ENCODE peak calls at places on chromosomes 2 and 18, in six cellular contexts. One of them, this sample, is unnamed.

GRCh38 chr2:6944546-6944945 is 27.3 kb downstream of the RNF144A start:
- DNase-seq in mucosa of descending colon: no peak
- DNase-seq in astrocyte of the spinal cord: no peak
- DNase-seq in stomach: no peak
- DNase-seq in fibroblast of lung: no peak
- DNase-seq in fibroblast of pulmonary artery: no peak
- DNase-seq in this sample: no peak

GRCh38 chr2:45275235-45275805 is 266.1 kb upstream of the SIX2 start:
- DNase-seq in mucosa of descending colon: no peak
- DNase-seq in astrocyte of the spinal cord: peak
- DNase-seq in stomach: no peak
- DNase-seq in fibroblast of lung: peak
- DNase-seq in fibroblast of pulmonary artery: peak
- DNase-seq in this sample: no peak

GRCh38 chr2:147013696-147014392 is 831.0 kb upstream of the ACVR2A start:
- DNase-seq in mucosa of descending colon: no peak
- DNase-seq in astrocyte of the spinal cord: no peak
- DNase-seq in stomach: no peak
- DNase-seq in fibroblast of lung: no peak
- DNase-seq in fibroblast of pulmonary artery: no peak
- DNase-seq in this sample: no peak

GRCh38 chr2:60152226-60152833 is 401.1 kb downstream of the BCL11A start:
- DNase-seq in mucosa of descending colon: peak
- DNase-seq in astrocyte of the spinal cord: peak
- DNase-seq in stomach: no peak
- DNase-seq in fibroblast of lung: peak
- DNase-seq in fibroblast of pulmonary artery: peak
- DNase-seq in this sample: peak

GRCh38 chr2:240954436-240955305 is 43.7 kb upstream of the SNED1 start:
- DNase-seq in mucosa of descending colon: no peak
- DNase-seq in astrocyte of the spinal cord: no peak
- DNase-seq in stomach: peak
- DNase-seq in fibroblast of lung: no peak
- DNase-seq in fibroblast of pulmonary artery: no peak
- DNase-seq in this sample: no peak

GRCh38 chr2:68281988-68282387 is 29.7 kb upstream of the PPP3R1 start:
- DNase-seq in mucosa of descending colon: no peak
- DNase-seq in astrocyte of the spinal cord: no peak
- DNase-seq in stomach: no peak
- DNase-seq in fibroblast of lung: no peak
- DNase-seq in fibroblast of pulmonary artery: no peak
- DNase-seq in this sample: no peak

GRCh38 chr2:228597032-228597431 is 415.5 kb upstream of the SPHKAP start:
- DNase-seq in mucosa of descending colon: no peak
- DNase-seq in astrocyte of the spinal cord: no peak
- DNase-seq in stomach: no peak
- DNase-seq in fibroblast of lung: no peak
- DNase-seq in fibroblast of pulmonary artery: no peak
- DNase-seq in this sample: no peak

GRCh38 chr2:47838249-47838648 is 55.3 kb downstream of the MSH6 start:
- DNase-seq in mucosa of descending colon: no peak
- DNase-seq in astrocyte of the spinal cord: no peak
- DNase-seq in stomach: no peak
- DNase-seq in fibroblast of lung: no peak
- DNase-seq in fibroblast of pulmonary artery: no peak
- DNase-seq in this sample: no peak

GRCh38 chr18:29430416-29430815 is 1253.5 kb upstream of the CDH2 start:
- DNase-seq in mucosa of descending colon: no peak
- DNase-seq in astrocyte of the spinal cord: no peak
- DNase-seq in stomach: no peak
- DNase-seq in fibroblast of lung: no peak
- DNase-seq in fibroblast of pulmonary artery: peak
- DNase-seq in this sample: no peak

GRCh38 chr2:109143214-109144187 is 14.5 kb downstream of the SH3RF3 start:
- DNase-seq in mucosa of descending colon: no peak
- DNase-seq in astrocyte of the spinal cord: no peak
- DNase-seq in stomach: no peak
- DNase-seq in fibroblast of lung: no peak
- DNase-seq in fibroblast of pulmonary artery: no peak
- DNase-seq in this sample: no peak

GRCh38 chr2:48045613-48046012 is 139.3 kb upstream of the FBXO11 start:
- DNase-seq in mucosa of descending colon: no peak
- DNase-seq in astrocyte of the spinal cord: no peak
- DNase-seq in stomach: no peak
- DNase-seq in fibroblast of lung: no peak
- DNase-seq in fibroblast of pulmonary artery: no peak
- DNase-seq in this sample: no peak

GRCh38 chr18:48152549-48152948 is 222.1 kb upstream of the SMAD2 start:
- DNase-seq in mucosa of descending colon: no peak
- DNase-seq in astrocyte of the spinal cord: no peak
- DNase-seq in stomach: no peak
- DNase-seq in fibroblast of lung: peak
- DNase-seq in fibroblast of pulmonary artery: peak
- DNase-seq in this sample: peak

GRCh38 chr2:43133708-43134570 is 92.5 kb downstream of the ZFP36L2 start:
- DNase-seq in mucosa of descending colon: peak
- DNase-seq in astrocyte of the spinal cord: no peak
- DNase-seq in stomach: peak
- DNase-seq in fibroblast of lung: no peak
- DNase-seq in fibroblast of pulmonary artery: no peak
- DNase-seq in this sample: no peak

GRCh38 chr2:238100821-238101771 is 956 bp downstream of the ESPNL start:
- DNase-seq in mucosa of descending colon: no peak
- DNase-seq in astrocyte of the spinal cord: no peak
- DNase-seq in stomach: peak
- DNase-seq in fibroblast of lung: no peak
- DNase-seq in fibroblast of pulmonary artery: no peak
- DNase-seq in this sample: no peak

GRCh38 chr2:207142461-207142860 is 23.3 kb downstream of the KLF7 start:
- DNase-seq in mucosa of descending colon: no peak
- DNase-seq in astrocyte of the spinal cord: no peak
- DNase-seq in stomach: no peak
- DNase-seq in fibroblast of lung: no peak
- DNase-seq in fibroblast of pulmonary artery: peak
- DNase-seq in this sample: peak

GRCh38 chr2:207143131-207143473 is 22.6 kb downstream of the KLF7 start:
- DNase-seq in mucosa of descending colon: no peak
- DNase-seq in astrocyte of the spinal cord: no peak
- DNase-seq in stomach: no peak
- DNase-seq in fibroblast of lung: no peak
- DNase-seq in fibroblast of pulmonary artery: no peak
- DNase-seq in this sample: no peak

GRCh38 chr2:207144191-207144795 is 21.5 kb downstream of the KLF7 start:
- DNase-seq in mucosa of descending colon: no peak
- DNase-seq in astrocyte of the spinal cord: no peak
- DNase-seq in stomach: no peak
- DNase-seq in fibroblast of lung: no peak
- DNase-seq in fibroblast of pulmonary artery: no peak
- DNase-seq in this sample: no peak

GRCh38 chr2:207141381-207141780 is 24.4 kb downstream of the KLF7 start:
- DNase-seq in mucosa of descending colon: no peak
- DNase-seq in astrocyte of the spinal cord: no peak
- DNase-seq in stomach: no peak
- DNase-seq in fibroblast of lung: no peak
- DNase-seq in fibroblast of pulmonary artery: no peak
- DNase-seq in this sample: peak

GRCh38 chr2:207143474-207144190 is 22.1 kb downstream of the KLF7 start:
- DNase-seq in mucosa of descending colon: peak
- DNase-seq in astrocyte of the spinal cord: peak
- DNase-seq in stomach: peak
- DNase-seq in fibroblast of lung: peak
- DNase-seq in fibroblast of pulmonary artery: peak
- DNase-seq in this sample: peak
- H3K4me3 ChIP-seq in mucosa of descending colon: no peak
- H3K4me3 ChIP-seq in astrocyte of the spinal cord: peak
- H3K4me3 ChIP-seq in stomach: no peak
- H3K4me3 ChIP-seq in fibroblast of lung: peak
- H3K4me3 ChIP-seq in fibroblast of pulmonary artery: peak
- H3K4me3 ChIP-seq in this sample: peak

DNA sequence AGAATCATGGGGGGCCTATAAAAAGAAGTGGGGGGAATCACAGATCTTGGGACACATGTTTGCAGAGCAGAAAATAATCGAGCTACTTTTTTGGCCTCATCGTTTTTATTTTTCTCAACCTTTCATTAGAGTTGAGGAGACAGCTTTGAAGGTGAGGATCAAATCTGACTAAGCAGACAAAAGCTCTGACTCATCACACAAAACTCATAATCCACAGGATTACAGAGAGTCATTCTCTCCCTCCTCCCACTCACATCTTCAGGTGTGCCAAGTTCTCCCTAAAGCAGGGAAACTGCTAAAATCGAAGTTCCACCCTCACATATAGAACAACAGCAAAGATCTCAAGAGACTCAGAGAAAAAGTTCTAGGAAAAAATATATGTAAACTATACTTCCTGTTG is 15.6 kb downstream of the BAZ2B start:
- DNase-seq in mucosa of descending colon: no peak
- DNase-seq in astrocyte of the spinal cord: peak
- DNase-seq in stomach: no peak
- DNase-seq in fibroblast of lung: no peak
- DNase-seq in fibroblast of pulmonary artery: peak
- DNase-seq in this sample: peak
- H3K4me3 ChIP-seq in mucosa of descending colon: no peak
- H3K4me3 ChIP-seq in astrocyte of the spinal cord: no peak
- H3K4me3 ChIP-seq in stomach: no peak
- H3K4me3 ChIP-seq in fibroblast of lung: no peak
- H3K4me3 ChIP-seq in fibroblast of pulmonary artery: no peak
- H3K4me3 ChIP-seq in this sample: no peak

GRCh38 chr2:134279417-134279816 is 25.5 kb downstream of the MGAT5 start:
- DNase-seq in mucosa of descending colon: no peak
- DNase-seq in astrocyte of the spinal cord: no peak
- DNase-seq in stomach: no peak
- DNase-seq in fibroblast of lung: no peak
- DNase-seq in fibroblast of pulmonary artery: no peak
- DNase-seq in this sample: no peak
- H3K4me3 ChIP-seq in mucosa of descending colon: no peak
- H3K4me3 ChIP-seq in astrocyte of the spinal cord: no peak
- H3K4me3 ChIP-seq in stomach: no peak
- H3K4me3 ChIP-seq in fibroblast of lung: no peak
- H3K4me3 ChIP-seq in fibroblast of pulmonary artery: no peak
- H3K4me3 ChIP-seq in this sample: no peak

DNA sequence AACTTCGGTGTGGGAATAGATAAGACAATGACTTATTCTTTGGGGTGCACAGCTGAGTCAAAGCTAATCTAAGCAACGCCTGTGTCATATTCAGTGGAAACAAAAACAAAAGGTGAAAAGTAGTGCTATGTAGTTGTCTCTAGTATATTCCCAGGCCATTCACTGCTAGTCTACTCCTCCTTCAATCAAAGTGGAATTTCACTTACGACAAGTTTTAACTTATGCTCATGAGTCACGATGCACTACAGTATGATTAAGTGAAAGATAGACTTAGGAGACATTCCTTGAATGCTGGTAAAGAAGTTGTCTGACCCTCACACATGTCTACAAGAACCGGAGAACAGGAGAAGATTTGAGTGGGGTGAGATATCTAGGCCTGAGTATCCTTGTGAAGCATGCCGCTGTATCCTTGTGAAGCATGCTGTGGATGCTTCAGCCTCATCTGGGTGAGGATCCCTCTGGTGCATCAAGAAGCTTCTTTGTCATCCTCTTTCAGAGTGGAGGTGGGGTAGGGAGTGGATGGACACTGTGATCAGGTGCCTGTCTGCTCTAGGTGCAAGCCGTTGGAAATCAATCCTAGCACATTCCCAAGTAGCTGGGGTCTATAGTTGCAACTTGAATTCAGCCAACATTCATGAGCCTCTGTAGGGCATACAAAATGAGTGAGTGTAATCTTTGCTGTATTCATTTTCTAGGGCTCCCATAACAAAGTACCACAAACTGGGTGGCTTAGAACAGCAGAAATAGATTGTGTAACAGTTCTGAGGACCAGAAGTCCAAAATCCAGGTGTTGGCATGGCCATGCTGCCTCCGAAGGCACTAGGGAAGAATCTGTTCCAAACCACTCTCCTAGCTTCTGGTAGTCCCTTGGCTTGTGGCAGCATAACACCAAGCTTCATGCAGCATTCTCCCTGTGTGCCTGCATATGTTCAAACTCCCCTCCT is 173.5 kb upstream of the FN1 start:
- DNase-seq in mucosa of descending colon: no peak
- DNase-seq in astrocyte of the spinal cord: peak
- DNase-seq in stomach: no peak
- DNase-seq in fibroblast of lung: no peak
- DNase-seq in fibroblast of pulmonary artery: peak
- DNase-seq in this sample: peak
- H3K4me3 ChIP-seq in mucosa of descending colon: no peak
- H3K4me3 ChIP-seq in astrocyte of the spinal cord: no peak
- H3K4me3 ChIP-seq in stomach: no peak
- H3K4me3 ChIP-seq in fibroblast of lung: no peak
- H3K4me3 ChIP-seq in fibroblast of pulmonary artery: no peak
- H3K4me3 ChIP-seq in this sample: no peak

DNA sequence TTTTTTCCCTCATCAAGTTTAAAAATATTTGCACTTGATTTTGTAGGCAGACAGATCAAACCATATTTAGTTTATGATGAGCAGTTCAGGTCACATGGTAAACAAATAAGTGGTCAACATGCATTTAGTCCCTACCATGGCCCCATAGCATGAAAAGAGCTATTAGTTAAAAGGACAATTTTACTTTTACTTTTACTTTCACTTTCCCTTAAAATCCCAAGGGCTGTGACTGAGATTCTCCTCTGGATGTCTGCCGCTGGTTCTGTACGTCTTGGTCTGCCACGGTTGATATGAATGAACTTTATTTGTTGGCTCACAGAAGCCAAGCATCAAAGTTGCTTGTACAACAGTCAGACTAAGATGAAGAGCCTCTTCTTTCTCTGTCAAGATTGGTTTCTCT is 626.2 kb upstream of the CDH7 start:
- DNase-seq in mucosa of descending colon: no peak
- DNase-seq in astrocyte of the spinal cord: no peak
- DNase-seq in stomach: no peak
- DNase-seq in fibroblast of lung: no peak
- DNase-seq in fibroblast of pulmonary artery: no peak
- DNase-seq in this sample: no peak
- H3K4me3 ChIP-seq in mucosa of descending colon: no peak
- H3K4me3 ChIP-seq in astrocyte of the spinal cord: no peak
- H3K4me3 ChIP-seq in stomach: no peak
- H3K4me3 ChIP-seq in fibroblast of lung: no peak
- H3K4me3 ChIP-seq in fibroblast of pulmonary artery: no peak
- H3K4me3 ChIP-seq in this sample: no peak

GRCh38 chr18:75916641-75916982 is 489.1 kb upstream of the SMIM21 start:
- DNase-seq in mucosa of descending colon: no peak
- DNase-seq in astrocyte of the spinal cord: no peak
- DNase-seq in stomach: no peak
- DNase-seq in fibroblast of lung: no peak
- DNase-seq in fibroblast of pulmonary artery: no peak
- DNase-seq in this sample: no peak
- H3K4me3 ChIP-seq in mucosa of descending colon: no peak
- H3K4me3 ChIP-seq in astrocyte of the spinal cord: peak
- H3K4me3 ChIP-seq in stomach: peak
- H3K4me3 ChIP-seq in fibroblast of lung: no peak
- H3K4me3 ChIP-seq in fibroblast of pulmonary artery: no peak
- H3K4me3 ChIP-seq in this sample: peak

GRCh38 chr2:12728221-12728777 is 11.6 kb downstream of the TRIB2 start:
- DNase-seq in mucosa of descending colon: peak
- DNase-seq in astrocyte of the spinal cord: no peak
- DNase-seq in stomach: no peak
- DNase-seq in fibroblast of lung: no peak
- DNase-seq in fibroblast of pulmonary artery: no peak
- DNase-seq in this sample: no peak
- H3K4me3 ChIP-seq in mucosa of descending colon: no peak
- H3K4me3 ChIP-seq in astrocyte of the spinal cord: no peak
- H3K4me3 ChIP-seq in stomach: no peak
- H3K4me3 ChIP-seq in fibroblast of lung: no peak
- H3K4me3 ChIP-seq in fibroblast of pulmonary artery: no peak
- H3K4me3 ChIP-seq in this sample: no peak